ENCODE peak calls at places on chromosome 18, in eight cellular contexts. One of them, this sample, is unnamed.

GRCh38 chr18:37778417-37779165 is 213.0 kb upstream of the CELF4 start:
- DNase-seq in HEK293T: peak
- DNase-seq in AG08395: peak
- DNase-seq in GM20000: peak
- DNase-seq in GM13976: peak
- DNase-seq in activated naive CD4-positive, alpha-beta T cell treated with anti-CD3 and anti-CD28 coated beads, Interleukin-2, amount 10 ng/mL, durations not matched to agents 7 days and 5 days: peak
- DNase-seq in Ammon's horn: peak
- DNase-seq in NCI-H82: peak
- DNase-seq in this sample: peak

GRCh38 chr18:29241199-29241598 is 1064.3 kb upstream of the CDH2 start:
- DNase-seq in AG08395: no peak
- DNase-seq in activated naive CD4-positive, alpha-beta T cell treated with anti-CD3 and anti-CD28 coated beads, Interleukin-2, amount 10 ng/mL, durations not matched to agents 7 days and 5 days: no peak
- DNase-seq in HEK293T: no peak
- DNase-seq in Ammon's horn: no peak
- DNase-seq in GM13976: no peak
- DNase-seq in GM20000: no peak
- DNase-seq in NCI-H82: no peak
- DNase-seq in this sample: no peak

GRCh38 chr18:11310476-11311086 is 161.2 kb upstream of the PIEZO2 start:
- DNase-seq in Ammon's horn: peak
- DNase-seq in NCI-H82: peak
- DNase-seq in HEK293T: peak
- DNase-seq in GM13976: peak
- DNase-seq in GM20000: peak
- DNase-seq in AG08395: peak
- DNase-seq in activated naive CD4-positive, alpha-beta T cell treated with anti-CD3 and anti-CD28 coated beads, Interleukin-2, amount 10 ng/mL, durations not matched to agents 7 days and 5 days: peak
- DNase-seq in this sample: no peak

GRCh38 chr18:77566604-77567003 is 317.0 kb downstream of the GALR1 start:
- DNase-seq in GM20000: no peak
- DNase-seq in AG08395: no peak
- DNase-seq in HEK293T: no peak
- DNase-seq in GM13976: no peak
- DNase-seq in NCI-H82: no peak
- DNase-seq in activated naive CD4-positive, alpha-beta T cell treated with anti-CD3 and anti-CD28 coated beads, Interleukin-2, amount 10 ng/mL, durations not matched to agents 7 days and 5 days: no peak
- DNase-seq in Ammon's horn: no peak
- DNase-seq in this sample: no peak

GRCh38 chr18:23355206-23355605 is 97.9 kb upstream of the RIOK3 start:
- DNase-seq in GM13976: no peak
- DNase-seq in AG08395: no peak
- DNase-seq in activated naive CD4-positive, alpha-beta T cell treated with anti-CD3 and anti-CD28 coated beads, Interleukin-2, amount 10 ng/mL, durations not matched to agents 7 days and 5 days: no peak
- DNase-seq in Ammon's horn: peak
- DNase-seq in HEK293T: no peak
- DNase-seq in NCI-H82: no peak
- DNase-seq in GM20000: no peak
- DNase-seq in this sample: no peak

GRCh38 chr18:13273800-13274199 is 55.2 kb downstream of the LDLRAD4 start:
- DNase-seq in GM13976: no peak
- DNase-seq in HEK293T: no peak
- DNase-seq in activated naive CD4-positive, alpha-beta T cell treated with anti-CD3 and anti-CD28 coated beads, Interleukin-2, amount 10 ng/mL, durations not matched to agents 7 days and 5 days: peak
- DNase-seq in Ammon's horn: no peak
- DNase-seq in NCI-H82: no peak
- DNase-seq in GM20000: no peak
- DNase-seq in AG08395: no peak
- DNase-seq in this sample: no peak

GRCh38 chr18:6270791-6271216 is 143.9 kb downstream of the L3MBTL4 start:
- DNase-seq in GM13976: no peak
- DNase-seq in activated naive CD4-positive, alpha-beta T cell treated with anti-CD3 and anti-CD28 coated beads, Interleukin-2, amount 10 ng/mL, durations not matched to agents 7 days and 5 days: no peak
- DNase-seq in GM20000: peak
- DNase-seq in AG08395: no peak
- DNase-seq in Ammon's horn: no peak
- DNase-seq in HEK293T: no peak
- DNase-seq in NCI-H82: no peak
- DNase-seq in this sample: no peak

GRCh38 chr18:31610841-31611240 is 19.2 kb downstream of the TTR start:
- DNase-seq in GM20000: no peak
- DNase-seq in NCI-H82: peak
- DNase-seq in activated naive CD4-positive, alpha-beta T cell treated with anti-CD3 and anti-CD28 coated beads, Interleukin-2, amount 10 ng/mL, durations not matched to agents 7 days and 5 days: no peak
- DNase-seq in AG08395: no peak
- DNase-seq in HEK293T: peak
- DNase-seq in GM13976: no peak
- DNase-seq in Ammon's horn: no peak
- DNase-seq in this sample: no peak

GRCh38 chr18:27377251-27377650 is 192.1 kb upstream of the CHST9 start:
- DNase-seq in NCI-H82: no peak
- DNase-seq in GM20000: no peak
- DNase-seq in activated naive CD4-positive, alpha-beta T cell treated with anti-CD3 and anti-CD28 coated beads, Interleukin-2, amount 10 ng/mL, durations not matched to agents 7 days and 5 days: no peak
- DNase-seq in Ammon's horn: no peak
- DNase-seq in GM13976: no peak
- DNase-seq in HEK293T: no peak
- DNase-seq in AG08395: no peak
- DNase-seq in this sample: no peak

This sample was measured in germinal center.